ENCODE peak calls at places on chromosomes 12 and 14, in four cellular contexts. M is pancreas; H is neuronal stem cell; S is stimulated activated naive CD8-positive, alpha-beta T cell treated with anti-CD3 and anti-CD28 coated beads, Interleukin-15, Interleukin-2, amounts not matched to agents 100 U/mL and 50 U/mL, for 24 hours. E is an unnamed sample.
A peak's percentile ranks its signal among the peaks of the same experiment; 100 is the strongest.

GRCh38 chr12:6735448-6736191 is 11.8 kb downstream of the COPS7A start:
- DNase-seq in M (peak; percentile 55), H (no peak), S (peak; percentile 49), E (peak; percentile 42)

GRCh38 chr12:89245090-89245489 is 107.2 kb downstream of the DUSP6 start:
- DNase-seq in M (no peak), H (no peak), S (no peak), E (no peak)

GRCh38 chr12:19694627-19695026 is 255.3 kb downstream of the AEBP2 start:
- DNase-seq in M (no peak), H (no peak), S (no peak), E (no peak)

GRCh38 chr12:93453633-93454032 is 11.9 kb upstream of the UBE2N start:
- DNase-seq in M (no peak), H (no peak), S (no peak), E (no peak)

GRCh38 chr12:97923546-97923945 is 460.9 kb downstream of the RMST start:
- DNase-seq in M (no peak), H (no peak), S (no peak), E (no peak)

GRCh38 chr12:50992814-50993213 is 33.4 kb downstream of the SLC11A2 start:
- DNase-seq in M (no peak), H (no peak), S (no peak), E (no peak)

GRCh38 chr12:10031318-10031717 is 836 bp downstream of the CLEC9A start:
- DNase-seq in M (no peak), H (no peak), S (no peak), E (no peak)

GRCh38 chr12:122348505-122348904 is 74.0 kb downstream of the CLIP1 start:
- DNase-seq in M (no peak), H (no peak), S (no peak), E (no peak)

GRCh38 chr14:34711169-34711568 is 3.2 kb downstream of the CFL2 start:
- DNase-seq in M (no peak), H (no peak), S (no peak), E (no peak)

GRCh38 chr12:13772264-13772663 is 209.1 kb downstream of the GRIN2B start:
- DNase-seq in M (no peak), H (no peak), S (no peak), E (no peak)

GRCh38 chr12:22978962-22979361 is 354.0 kb downstream of the ETNK1 start:
- DNase-seq in M (no peak), H (no peak), S (no peak), E (no peak)

GRCh38 chr14:91501951-91502930 is 7.9 kb downstream of the PPP4R3A start:
- DNase-seq in M (no peak), H (no peak), S (no peak), E (no peak)

GRCh38 chr14:75278422-75279152 is at the start of gene FOS:
- DNase-seq in M (peak; percentile 95), H (peak; percentile 95), S (peak; percentile 88), E (peak; percentile 79)

GRCh38 chr14:95533822-95534221 is 1.0 kb upstream of the GLRX5 start:
- DNase-seq in M (no peak), H (no peak), S (no peak), E (no peak)

GRCh38 chr14:59195898-59196297 is 7.4 kb downstream of the DAAM1 start:
- DNase-seq in M (no peak), H (no peak), S (no peak), E (no peak)

GRCh38 chr14:104194016-104194415 is 55.6 kb downstream of the KIF26A start:
- DNase-seq in M (no peak), H (no peak), S (no peak), E (no peak)

GRCh38 chr12:91663331-91663998 is 480.8 kb upstream of the DCN start:
- DNase-seq in M (no peak), H (no peak), S (no peak), E (no peak)

GRCh38 chr14:25094171-25094907 is 44.4 kb upstream of the STXBP6 start:
- DNase-seq in M (no peak), H (no peak), S (no peak), E (no peak)

GRCh38 chr14:77989441-77989891 is 180.7 kb upstream of the NRXN3 start:
- DNase-seq in M (no peak), H (no peak), S (no peak), E (peak; percentile 25)

GRCh38 chr14:89973234-89973823 is 17.6 kb downstream of the TDP1 start:
- DNase-seq in M (peak; percentile 39), H (peak; percentile 46), S (peak; percentile 53), E (peak; percentile 66)

GRCh38 chr14:28609228-28609828 is 157.3 kb upstream of the FOXG1 start:
- DNase-seq in M (peak; percentile 20), H (peak; percentile 73), S (peak; percentile 34), E (peak; percentile 80)

GRCh38 chr12:77249892-77250291 is 184.5 kb upstream of the E2F7 start:
- DNase-seq in M (no peak), H (no peak), S (no peak), E (no peak)

GRCh38 chr14:72651081-72651480 is 242.8 kb downstream of the DPF3 start:
- DNase-seq in M (no peak), H (no peak), S (no peak), E (peak; percentile 7)

GRCh38 chr12:49647827-49648721 is 24.7 kb downstream of the PRPF40B start:
- DNase-seq in M (no peak), H (no peak), S (no peak), E (no peak)

GRCh38 chr14:23727566-23728335 is 91.6 kb downstream of the DHRS2 start:
- DNase-seq in M (no peak), H (no peak), S (no peak), E (no peak)

GRCh38 chr12:103495783-103496456 is at the start of gene C12orf42:
- DNase-seq in M (no peak), H (peak; percentile 59), S (peak; percentile 59), E (peak; percentile 48)

GRCh38 chr14:60250318-60251035 is 1.5 kb downstream of the PPM1A start:
- DNase-seq in M (no peak), H (peak; percentile 9), S (no peak), E (no peak)

GRCh38 chr12:80053048-80053790 is 46.1 kb upstream of the OTOGL start:
- DNase-seq in M (peak; percentile 19), H (no peak), S (no peak), E (no peak)

GRCh38 chr14:71103662-71104484 is 196.6 kb downstream of the PCNX1 start:
- DNase-seq in M (no peak), H (peak; percentile 37), S (no peak), E (no peak)

GRCh38 chr14:26835949-26836570 is 238.2 kb upstream of the NOVA1 start:
- DNase-seq in M (no peak), H (no peak), S (no peak), E (no peak)

GRCh38 chr12:65300679-65301349 is 22.3 kb downstream of the MSRB3 start:
- DNase-seq in M (no peak), H (no peak), S (no peak), E (no peak)

GRCh38 chr12:124620606-124621295 is 53.3 kb upstream of the NCOR2 start:
- DNase-seq in M (no peak), H (no peak), S (no peak), E (no peak)

GRCh38 chr12:113244015-113244983 is 23.0 kb downstream of the TPCN1 start:
- DNase-seq in M (peak; percentile 80), H (no peak), S (no peak), E (no peak)

GRCh38 chr12:102631274-102631673 is 150.9 kb upstream of the IGF1 start:
- DNase-seq in M (no peak), H (no peak), S (no peak), E (no peak)

GRCh38 chr12:93266-94005 is 26.9 kb downstream of the IQSEC3 start:
- DNase-seq in M (no peak), H (no peak), S (no peak), E (no peak)

GRCh38 chr14:102902523-102903247 is 19.8 kb upstream of the AMN start:
- DNase-seq in M (no peak), H (no peak), S (no peak), E (no peak)

GRCh38 chr12:96403870-96404269 is 3.6 kb upstream of the CDK17 start:
- DNase-seq in M (no peak), H (no peak), S (no peak), E (no peak)